ENCODE peak calls at places on chromosomes 4 and X, in eight cellular contexts. R is NCI-H226; L is CD8-positive, alpha-beta T cell; K is AG04449; G is tibial nerve; W is NCI-H1694 treated with DMSO at 0.1 percent for 48 hours; Z is upper lobe of right lung; P is HFFc6. E is an unnamed sample.

GRCh38 chrX:103941201-103941975 is 21.0 kb upstream of the TMSB15B start:
- DNase-seq in L (no peak), W (peak; percentile 31), P (peak; percentile 22), K (no peak), Z (no peak), G (no peak), R (peak; percentile 29), E (no peak)

GRCh38 chrX:129759576-129760061 is 20.1 kb upstream of the SASH3 start:
- DNase-seq in K (peak; percentile 47), W (no peak), P (peak; percentile 72), L (peak; percentile 57), Z (no peak), R (no peak), G (peak; percentile 32), E (peak; percentile 69)

GRCh38 chrX:47272013-47272408 is 39.2 kb downstream of the USP11 start:
- DNase-seq in W (no peak), K (no peak), Z (no peak), L (no peak), R (no peak), P (no peak), G (no peak), E (peak; percentile 9)

GRCh38 chrX:23742174-23742692 is 843 bp downstream of the ACOT9 start:
- DNase-seq in L (no peak), G (peak; percentile 7), Z (no peak), W (peak; percentile 37), P (peak; percentile 71), R (peak; percentile 76), K (peak; percentile 60), E (peak; percentile 81)

GRCh38 chr4:64799751-64800150 is 390.5 kb upstream of the TECRL start:
- DNase-seq in L (no peak), P (no peak), W (no peak), Z (peak; percentile 67), K (no peak), R (no peak), G (no peak), E (peak; percentile 24)

GRCh38 chr4:142098900-142099299 is 462.5 kb downstream of the IL15 start:
- DNase-seq in G (no peak), L (no peak), W (no peak), P (no peak), K (no peak), Z (no peak), R (no peak), E (no peak)

GRCh38 chr4:39469429-39470077 is 10.7 kb downstream of the LIAS start:
- DNase-seq in W (peak; percentile 63), L (no peak), Z (no peak), P (peak; percentile 88), R (peak; percentile 47), K (peak; percentile 67), G (peak; percentile 54), E (peak; percentile 48)

GRCh38 chr4:181548873-181549541 is 694.2 kb upstream of the TENM3 start:
- DNase-seq in L (no peak), K (peak; percentile 62), P (peak; percentile 47), R (peak; percentile 51), Z (no peak), G (no peak), W (no peak), E (no peak)

GRCh38 chr4:149311076-149311475 is 504.6 kb downstream of the IQCM start:
- DNase-seq in K (no peak), W (no peak), P (no peak), L (no peak), R (peak; percentile 66), G (no peak), Z (no peak), E (no peak)

GRCh38 chr4:127623755-127624087 is 9.0 kb upstream of the INTU start:
- DNase-seq in Z (peak; percentile 60), R (no peak), P (no peak), W (no peak), G (no peak), K (no peak), L (no peak), E (no peak)

GRCh38 chrX:45767021-45767491 is 566.4 kb upstream of the DIPK2B start:
- DNase-seq in R (peak; percentile 46), Z (no peak), W (no peak), K (no peak), G (no peak), P (peak; percentile 56), L (no peak), E (no peak)

GRCh38 chrX:150255441-150256296 is 107.4 kb upstream of the MAMLD1 start:
- DNase-seq in W (no peak), P (no peak), Z (no peak), K (no peak), L (no peak), G (no peak), R (no peak), E (no peak)

GRCh38 chr4:169249214-169249973 is 21.4 kb downstream of the SH3RF1 start:
- DNase-seq in P (peak; percentile 46), K (no peak), G (no peak), R (no peak), L (no peak), Z (no peak), W (no peak), E (no peak)

GRCh38 chrX:154471870-154472684 is 7.0 kb downstream of the LAGE3 start:
- DNase-seq in K (no peak), G (no peak), L (no peak), R (no peak), Z (no peak), W (no peak), P (no peak), E (no peak)

E was measured in ELF-1.